ENCODE peak calls at places on chromosomes 4 and X, in six cellular contexts. One of them, this sample, is unnamed. For H3K27me3, the result is how much of the 10 kb centered on the place peaks cover.

GRCh38 chr4:5931526-5931925 is 38.6 kb upstream of the CRMP1 start:
- DNase-seq in adipocyte: no peak
- DNase-seq in tibial artery: no peak
- DNase-seq in neural progenitor cell: no peak
- DNase-seq in lung: no peak
- DNase-seq in stomach: no peak
- DNase-seq in this sample: no peak

GRCh38 chr4:118351851-118352827 is 664 bp downstream of the PRSS12 start:
- DNase-seq in stomach: peak
- DNase-seq in lung: peak
- DNase-seq in adipocyte: peak
- DNase-seq in tibial artery: no peak
- DNase-seq in neural progenitor cell: peak
- DNase-seq in this sample: no peak

GRCh38 chrX:50988649-50989048 is 78.1 kb downstream of the BMP15 start:
- DNase-seq in tibial artery: no peak
- DNase-seq in stomach: no peak
- DNase-seq in lung: no peak
- DNase-seq in adipocyte: peak
- DNase-seq in neural progenitor cell: peak
- DNase-seq in this sample: peak

GRCh38 chrX:72247206-72247944 is 8.5 kb upstream of the ERCC6L start:
- DNase-seq in tibial artery: no peak
- DNase-seq in adipocyte: no peak
- DNase-seq in lung: peak
- DNase-seq in neural progenitor cell: no peak
- DNase-seq in stomach: peak
- DNase-seq in this sample: no peak

GRCh38 chr4:106329027-106329618 is 12.8 kb downstream of the AIMP1 start:
- DNase-seq in neural progenitor cell: peak
- DNase-seq in adipocyte: peak
- DNase-seq in lung: no peak
- DNase-seq in stomach: no peak
- DNase-seq in tibial artery: no peak
- DNase-seq in this sample: peak

GRCh38 chr4:88846232-88846790 is 148.7 kb upstream of the NAP1L5 start:
- DNase-seq in stomach: no peak
- DNase-seq in tibial artery: no peak
- DNase-seq in neural progenitor cell: no peak
- DNase-seq in lung: no peak
- DNase-seq in adipocyte: peak
- DNase-seq in this sample: peak

GRCh38 chr4:151659631-151660030 is 101.2 kb downstream of the GATB start:
- DNase-seq in adipocyte: no peak
- DNase-seq in tibial artery: peak
- DNase-seq in stomach: no peak
- DNase-seq in lung: no peak
- DNase-seq in neural progenitor cell: no peak
- DNase-seq in this sample: no peak

GRCh38 chr4:61431131-61431530 is 231.0 kb downstream of the ADGRL3 start:
- DNase-seq in tibial artery: no peak
- DNase-seq in lung: no peak
- DNase-seq in adipocyte: no peak
- DNase-seq in stomach: no peak
- DNase-seq in neural progenitor cell: no peak
- DNase-seq in this sample: no peak

GRCh38 chr4:153198739-153199138 is 5.5 kb upstream of the TRIM2 start:
- DNase-seq in adipocyte: no peak
- DNase-seq in neural progenitor cell: no peak
- DNase-seq in stomach: no peak
- DNase-seq in lung: no peak
- DNase-seq in tibial artery: no peak
- DNase-seq in this sample: no peak

GRCh38 chr4:151304755-151305154 is 20.6 kb downstream of the SH3D19 start:
- DNase-seq in lung: no peak
- DNase-seq in stomach: no peak
- DNase-seq in neural progenitor cell: no peak
- DNase-seq in tibial artery: no peak
- DNase-seq in adipocyte: peak
- DNase-seq in this sample: peak

GRCh38 chrX:17081969-17082368 is 135.5 kb downstream of the REPS2 start:
- DNase-seq in tibial artery: no peak
- DNase-seq in lung: no peak
- DNase-seq in stomach: no peak
- DNase-seq in adipocyte: no peak
- DNase-seq in neural progenitor cell: peak
- DNase-seq in this sample: no peak

GRCh38 chr4:139892973-139893736 is 227.5 kb downstream of the MGST2 start:
- DNase-seq in neural progenitor cell: no peak
- DNase-seq in adipocyte: no peak
- DNase-seq in lung: no peak
- DNase-seq in stomach: no peak
- DNase-seq in tibial artery: no peak
- DNase-seq in this sample: peak

GRCh38 chr4:150583287-150584197 is 1.6 kb downstream of the MAB21L2 start:
- DNase-seq in stomach: no peak
- DNase-seq in tibial artery: no peak
- DNase-seq in lung: no peak
- DNase-seq in neural progenitor cell: peak
- DNase-seq in adipocyte: peak
- DNase-seq in this sample: no peak

GRCh38 chr4:35250771-35251170 is 993.5 kb downstream of the ARAP2 start:
- DNase-seq in stomach: no peak
- DNase-seq in neural progenitor cell: no peak
- DNase-seq in lung: no peak
- DNase-seq in adipocyte: no peak
- DNase-seq in tibial artery: no peak
- DNase-seq in this sample: peak

GRCh38 chrX:7586126-7586525 is 256.8 kb upstream of the VCX start:
- DNase-seq in adipocyte: peak
- DNase-seq in tibial artery: no peak
- DNase-seq in stomach: no peak
- DNase-seq in neural progenitor cell: peak
- DNase-seq in lung: no peak
- DNase-seq in this sample: peak

GRCh38 chrX:545488-545887 is 85.1 kb upstream of the SHOX start:
- DNase-seq in adipocyte: peak
- DNase-seq in neural progenitor cell: peak
- DNase-seq in lung: no peak
- DNase-seq in stomach: no peak
- DNase-seq in tibial artery: peak
- DNase-seq in this sample: no peak

GRCh38 chr4:109432676-109433075 is 939 bp upstream of the SEC24B start:
- DNase-seq in tibial artery: no peak
- DNase-seq in adipocyte: peak
- DNase-seq in lung: no peak
- DNase-seq in stomach: no peak
- DNase-seq in neural progenitor cell: peak
- DNase-seq in this sample: peak

GRCh38 chrX:132413459-132413858 is 75.4 kb downstream of the MBNL3 start:
- DNase-seq in lung: no peak
- DNase-seq in stomach: no peak
- DNase-seq in tibial artery: no peak
- DNase-seq in neural progenitor cell: peak
- DNase-seq in adipocyte: no peak
- DNase-seq in this sample: no peak

GRCh38 chr4:41590591-41590990 is 52.6 kb downstream of the LIMCH1 start:
- DNase-seq in tibial artery: no peak
- DNase-seq in lung: peak
- DNase-seq in adipocyte: no peak
- DNase-seq in neural progenitor cell: no peak
- DNase-seq in stomach: no peak
- DNase-seq in this sample: peak

GRCh38 chr4:3719836-3720235 is 46.3 kb upstream of the ADRA2C start:
- DNase-seq in lung: no peak
- DNase-seq in stomach: no peak
- DNase-seq in neural progenitor cell: no peak
- DNase-seq in tibial artery: no peak
- DNase-seq in adipocyte: no peak
- DNase-seq in this sample: no peak
- H3K27me3 ChIP-seq in lung: under half
- H3K27me3 ChIP-seq in stomach: under half
- H3K27me3 ChIP-seq in neural progenitor cell: under half
- H3K27me3 ChIP-seq in tibial artery: under half
- H3K27me3 ChIP-seq in adipocyte: half or more
- H3K27me3 ChIP-seq in this sample: under half

DNA sequence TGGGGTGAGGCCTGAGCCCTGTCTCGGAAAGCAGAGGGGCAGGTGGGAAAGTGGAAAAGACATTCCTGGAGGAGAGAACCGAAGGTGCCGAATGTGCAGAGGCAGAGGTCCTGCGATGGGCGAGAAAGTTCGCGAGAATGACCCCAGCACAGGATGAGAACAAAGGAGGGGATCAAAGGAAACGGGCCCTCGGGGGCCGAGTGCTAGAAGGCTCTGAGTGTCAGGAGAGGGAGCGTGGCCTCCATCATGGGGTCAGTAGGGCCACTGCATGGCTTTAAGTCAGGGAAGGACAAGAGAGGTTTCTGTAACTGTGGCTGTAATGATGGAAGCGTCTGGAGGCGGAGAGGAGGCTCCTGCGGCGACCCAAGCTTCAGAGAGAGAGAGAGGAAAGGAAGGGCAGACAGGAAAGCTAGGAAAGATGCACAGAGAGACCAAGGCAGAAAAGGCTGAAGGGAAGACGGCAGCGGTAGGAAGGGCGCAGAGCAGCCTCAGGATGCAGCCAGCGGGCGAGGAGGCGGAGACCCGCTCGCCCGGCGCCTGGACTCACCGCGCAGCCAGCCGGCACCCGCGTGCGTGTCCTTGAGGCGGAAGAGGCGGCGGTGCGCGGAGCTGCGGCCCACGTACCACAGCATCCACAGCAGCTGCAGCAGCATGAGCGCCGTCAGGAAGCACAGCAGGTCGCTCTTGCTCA is 669 bp downstream of the OTOP1 start:
- DNase-seq in neural progenitor cell: peak
- DNase-seq in lung: no peak
- DNase-seq in stomach: no peak
- DNase-seq in adipocyte: peak
- DNase-seq in tibial artery: no peak
- DNase-seq in this sample: no peak
- H3K27me3 ChIP-seq in neural progenitor cell: half or more
- H3K27me3 ChIP-seq in lung: under half
- H3K27me3 ChIP-seq in stomach: half or more
- H3K27me3 ChIP-seq in adipocyte: under half
- H3K27me3 ChIP-seq in tibial artery: under half
- H3K27me3 ChIP-seq in this sample: under half

GRCh38 chr4:28402751-28403150 is 1542.1 kb downstream of the STIM2 start:
- DNase-seq in neural progenitor cell: no peak
- DNase-seq in tibial artery: no peak
- DNase-seq in lung: no peak
- DNase-seq in adipocyte: no peak
- DNase-seq in stomach: no peak
- DNase-seq in this sample: no peak
- H3K27me3 ChIP-seq in neural progenitor cell: under half
- H3K27me3 ChIP-seq in tibial artery: under half
- H3K27me3 ChIP-seq in lung: under half
- H3K27me3 ChIP-seq in adipocyte: under half
- H3K27me3 ChIP-seq in stomach: under half
- H3K27me3 ChIP-seq in this sample: under half

DNA sequence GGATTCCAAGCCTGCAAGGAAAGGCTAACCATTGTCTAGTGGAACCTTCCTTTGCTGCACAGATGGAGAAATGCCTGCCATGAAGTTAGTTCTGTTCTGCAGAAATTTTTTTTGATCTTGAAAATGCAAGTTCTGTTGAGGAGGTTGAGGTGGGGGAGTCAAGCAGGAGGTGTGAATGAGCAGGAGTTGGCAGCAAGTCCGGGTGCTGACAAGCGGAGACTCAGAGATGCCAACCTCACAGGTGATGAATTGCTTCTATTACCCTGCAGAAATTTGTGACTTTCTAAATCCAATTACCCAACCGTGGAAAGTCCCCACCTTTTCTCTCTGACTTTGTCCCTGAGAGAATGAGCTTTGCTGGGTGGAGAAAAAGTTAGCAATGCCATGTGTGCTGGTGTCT is 350.1 kb downstream of the DHRSX start:
- DNase-seq in lung: no peak
- DNase-seq in tibial artery: no peak
- DNase-seq in stomach: no peak
- DNase-seq in adipocyte: no peak
- DNase-seq in neural progenitor cell: no peak
- DNase-seq in this sample: no peak
- H3K27me3 ChIP-seq in lung: under half
- H3K27me3 ChIP-seq in tibial artery: under half
- H3K27me3 ChIP-seq in stomach: under half
- H3K27me3 ChIP-seq in adipocyte: under half
- H3K27me3 ChIP-seq in neural progenitor cell: under half
- H3K27me3 ChIP-seq in this sample: under half

GRCh38 chr4:108173599-108174057 is 4.9 kb upstream of the LEF1 start:
- DNase-seq in lung: no peak
- DNase-seq in adipocyte: no peak
- DNase-seq in tibial artery: no peak
- DNase-seq in neural progenitor cell: no peak
- DNase-seq in stomach: no peak
- DNase-seq in this sample: no peak
- H3K27me3 ChIP-seq in lung: under half
- H3K27me3 ChIP-seq in adipocyte: half or more
- H3K27me3 ChIP-seq in tibial artery: under half
- H3K27me3 ChIP-seq in neural progenitor cell: half or more
- H3K27me3 ChIP-seq in stomach: half or more
- H3K27me3 ChIP-seq in this sample: under half

DNA sequence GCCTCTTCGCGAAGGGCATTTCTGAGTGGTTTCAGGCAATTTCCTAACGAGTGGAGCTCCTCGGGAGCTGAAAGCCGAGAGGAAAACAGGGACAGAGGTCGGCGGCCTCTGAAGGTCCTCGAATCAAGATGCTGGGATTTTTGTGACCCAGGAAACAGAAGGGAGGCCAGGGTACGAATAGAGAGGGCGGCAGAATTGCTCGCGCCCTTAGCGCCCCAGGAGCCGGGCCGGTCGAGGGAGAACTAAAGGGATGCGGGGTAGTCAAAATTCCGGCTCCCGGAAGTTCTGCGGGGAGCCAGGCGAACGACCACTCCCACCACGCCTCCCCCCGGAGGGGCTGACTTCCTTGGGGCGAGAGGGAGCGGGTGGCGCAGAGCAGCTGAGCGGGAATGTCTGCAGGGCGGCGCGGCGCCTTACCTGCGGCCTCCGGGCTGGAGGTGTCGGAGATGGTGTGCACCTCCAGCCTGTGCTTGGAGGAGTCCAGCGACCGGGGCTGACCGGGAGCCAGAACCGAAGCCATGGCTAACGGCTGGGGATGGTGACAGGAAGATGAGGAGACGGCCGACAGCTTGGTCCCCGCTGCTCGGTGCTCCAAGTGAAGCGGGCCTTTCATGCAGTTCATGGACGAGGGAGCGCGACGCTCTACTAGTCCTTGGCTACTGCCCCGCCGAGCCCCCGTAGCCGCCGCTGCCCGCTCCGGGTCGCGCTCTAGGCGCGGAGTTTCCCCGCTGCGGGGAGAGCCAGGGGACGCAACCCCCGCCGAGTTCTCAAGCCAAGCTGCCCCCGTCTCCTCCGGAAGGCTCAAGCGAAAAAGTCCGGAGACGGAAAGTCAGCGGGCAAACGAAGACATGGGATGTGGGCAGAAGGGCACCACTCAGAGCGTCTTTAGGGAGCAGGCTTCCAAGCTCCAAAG is 782 bp downstream of the PITX2 start:
- DNase-seq in stomach: no peak
- DNase-seq in tibial artery: no peak
- DNase-seq in adipocyte: no peak
- DNase-seq in lung: no peak
- DNase-seq in neural progenitor cell: peak
- DNase-seq in this sample: no peak
- H3K27me3 ChIP-seq in stomach: half or more
- H3K27me3 ChIP-seq in tibial artery: under half
- H3K27me3 ChIP-seq in adipocyte: under half
- H3K27me3 ChIP-seq in lung: under half
- H3K27me3 ChIP-seq in neural progenitor cell: half or more
- H3K27me3 ChIP-seq in this sample: half or more

This sample was measured in bronchial epithelial cell.